ENCODE peak calls at places on chromosomes 4 and X, in eight cellular contexts. K, B, Y, C, X, P, J and S are unnamed samples.

GRCh38 chr4:76028242-76028859 is 5.1 kb upstream of the CXCL10 start:
- DNase-seq in K (no peak), B (no peak), Y (no peak), C (no peak), X (no peak), P (no peak), J (no peak), S (no peak)

GRCh38 chr4:56655209-56655626 is 25.9 kb downstream of the HOPX start:
- DNase-seq in K (peak), B (peak), Y (no peak), C (no peak), X (no peak), P (no peak), J (peak), S (peak)

GRCh38 chr4:27090406-27090805 is 229.8 kb downstream of the STIM2 start:
- DNase-seq in K (no peak), B (no peak), Y (no peak), C (no peak), X (no peak), P (no peak), J (no peak), S (no peak)

GRCh38 chrX:2552621-2553297 is 52.0 kb upstream of the DHRSX start:
- DNase-seq in K (no peak), B (no peak), Y (no peak), C (no peak), X (peak), P (no peak), J (no peak), S (no peak)

GRCh38 chr4:94613248-94613647 is 144.5 kb upstream of the BMPR1B start:
- DNase-seq in K (no peak), B (no peak), Y (no peak), C (no peak), X (no peak), P (no peak), J (no peak), S (no peak)

GRCh38 chrX:64975491-64975890 is 759 bp downstream of the ZC4H2 start:
- DNase-seq in K (no peak), B (peak), Y (peak), C (no peak), X (peak), P (no peak), J (peak), S (peak)

GRCh38 chr4:3201718-3202702 is 46.9 kb upstream of the MSANTD1 start:
- DNase-seq in K (peak), B (peak), Y (no peak), C (peak), X (no peak), P (peak), J (no peak), S (no peak)

GRCh38 chrX:120743266-120743665 is 113.4 kb upstream of the C1GALT1C1 start:
- DNase-seq in K (no peak), B (no peak), Y (no peak), C (no peak), X (no peak), P (no peak), J (no peak), S (no peak)

GRCh38 chr4:20487852-20488251 is 212.4 kb upstream of the PACRGL start:
- DNase-seq in K (no peak), B (no peak), Y (no peak), C (no peak), X (no peak), P (no peak), J (no peak), S (no peak)

GRCh38 chr4:82886145-82886942 is 4.6 kb downstream of the SEC31A start:
- DNase-seq in K (no peak), B (no peak), Y (no peak), C (no peak), X (no peak), P (no peak), J (no peak), S (no peak)

GRCh38 chr4:152644130-152644529 is 35.7 kb downstream of the TMEM154 start:
- DNase-seq in K (no peak), B (no peak), Y (no peak), C (no peak), X (no peak), P (no peak), J (peak), S (no peak)

GRCh38 chr4:152640058-152640921 is 39.5 kb downstream of the TMEM154 start:
- DNase-seq in K (no peak), B (no peak), Y (no peak), C (no peak), X (no peak), P (peak), J (peak), S (no peak)

GRCh38 chr4:152643153-152644035 is 36.4 kb downstream of the TMEM154 start:
- DNase-seq in K (no peak), B (peak), Y (peak), C (peak), X (no peak), P (no peak), J (no peak), S (no peak)
- TF ChIP-seq EP300 in K (no peak), B (no peak), Y (no peak), C (peak), X (no peak), P (no peak), J (no peak), S (no peak)

GRCh38 chr4:9762823-9763475 is 18.5 kb upstream of the DRD5 start:
- DNase-seq in K (no peak), B (peak), Y (peak), C (peak), X (peak), P (peak), J (peak), S (no peak)
- TF ChIP-seq EP300 in K (no peak), B (no peak), Y (no peak), C (no peak), X (no peak), P (no peak), J (no peak), S (no peak)

GRCh38 chr4:133188433-133189175 is 39.5 kb downstream of the PCDH10 start:
- DNase-seq in K (no peak), B (no peak), Y (no peak), C (no peak), X (no peak), P (no peak), J (no peak), S (no peak)

GRCh38 chr4:133186210-133186609 is 37.1 kb downstream of the PCDH10 start:
- DNase-seq in K (no peak), B (no peak), Y (no peak), C (no peak), X (no peak), P (no peak), J (no peak), S (no peak)

GRCh38 chr4:133186845-133187244 is 37.8 kb downstream of the PCDH10 start:
- DNase-seq in K (no peak), B (no peak), Y (no peak), C (no peak), X (no peak), P (no peak), J (no peak), S (no peak)

DNA sequence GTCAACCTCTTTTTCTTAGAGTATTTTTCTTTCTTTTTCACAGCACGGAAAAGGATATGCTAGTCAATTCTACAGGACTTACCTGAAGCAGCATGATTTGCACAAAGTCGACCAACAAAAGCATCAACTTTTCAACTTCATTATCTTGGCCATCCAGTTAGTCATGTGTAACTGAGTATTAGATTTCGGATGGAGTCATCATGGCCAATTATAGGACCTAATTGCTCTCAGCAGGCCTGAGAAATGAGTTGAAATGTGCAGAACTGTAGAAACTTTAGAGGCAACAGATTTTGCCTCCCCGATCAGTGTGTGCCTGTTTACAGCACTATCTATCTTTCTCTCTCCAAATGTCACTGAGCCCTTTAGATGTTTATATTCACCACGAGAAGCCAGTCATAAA is 41.0 kb downstream of the PCDH10 start:
- DNase-seq in K (no peak), B (no peak), Y (no peak), C (no peak), X (no peak), P (no peak), J (no peak), S (no peak)
- TF ChIP-seq EP300 in K (no peak), B (no peak), Y (no peak), C (no peak), X (no peak), P (no peak), J (no peak), S (no peak)

DNA sequence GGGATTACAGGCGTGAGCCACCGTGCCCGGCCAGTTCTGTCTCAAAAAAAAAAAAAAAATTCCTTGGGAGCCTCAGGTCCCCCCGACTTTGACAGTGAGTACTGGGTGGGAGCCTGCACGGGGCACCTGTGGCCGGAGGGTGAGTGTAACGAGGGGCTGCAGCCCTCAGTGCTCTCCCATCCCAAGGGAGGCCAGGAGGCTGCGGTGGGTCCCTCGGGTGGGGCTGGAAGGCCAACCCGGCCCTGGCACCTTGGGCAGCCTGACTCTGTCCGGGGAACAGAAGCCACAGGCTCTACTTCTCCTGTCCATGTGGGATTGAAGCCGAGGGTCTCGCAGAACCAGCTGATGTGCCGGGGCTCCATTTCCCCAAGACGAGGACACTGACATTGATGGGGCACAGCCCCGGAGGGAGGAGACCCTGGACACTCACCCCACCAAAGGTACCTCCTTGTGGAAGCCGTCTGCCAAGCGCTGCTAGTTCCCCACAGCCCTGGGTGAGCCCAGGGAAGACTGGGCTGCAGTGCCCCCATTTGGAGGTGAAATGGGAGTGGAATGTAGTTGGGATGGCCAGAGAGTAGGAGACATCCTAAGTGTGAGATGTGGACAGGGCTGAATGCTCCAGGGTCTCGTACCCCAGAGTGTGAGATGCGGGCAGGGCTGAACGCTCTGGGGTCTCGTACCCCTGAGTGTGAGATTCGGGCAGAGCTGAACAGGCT is 2.3 kb upstream of the SLC26A1 start:
- DNase-seq in K (no peak), B (no peak), Y (no peak), C (no peak), X (no peak), P (no peak), J (peak), S (no peak)
- TF ChIP-seq EP300 in K (no peak), B (no peak), Y (no peak), C (no peak), X (no peak), P (no peak), J (no peak), S (no peak)

GRCh38 chrX:119518371-119518770 is 46.8 kb downstream of the STEEP1 start:
- DNase-seq in K (no peak), B (no peak), Y (no peak), C (no peak), X (no peak), P (no peak), J (no peak), S (no peak)

GRCh38 chrX:119521246-119521645 is 44.0 kb downstream of the STEEP1 start:
- DNase-seq in K (no peak), B (no peak), Y (no peak), C (no peak), X (no peak), P (no peak), J (no peak), S (no peak)

GRCh38 chrX:119512145-119512800 is 44.0 kb downstream of the SLC25A5 start:
- DNase-seq in K (no peak), B (peak), Y (peak), C (no peak), X (peak), P (peak), J (peak), S (peak)

DNA sequence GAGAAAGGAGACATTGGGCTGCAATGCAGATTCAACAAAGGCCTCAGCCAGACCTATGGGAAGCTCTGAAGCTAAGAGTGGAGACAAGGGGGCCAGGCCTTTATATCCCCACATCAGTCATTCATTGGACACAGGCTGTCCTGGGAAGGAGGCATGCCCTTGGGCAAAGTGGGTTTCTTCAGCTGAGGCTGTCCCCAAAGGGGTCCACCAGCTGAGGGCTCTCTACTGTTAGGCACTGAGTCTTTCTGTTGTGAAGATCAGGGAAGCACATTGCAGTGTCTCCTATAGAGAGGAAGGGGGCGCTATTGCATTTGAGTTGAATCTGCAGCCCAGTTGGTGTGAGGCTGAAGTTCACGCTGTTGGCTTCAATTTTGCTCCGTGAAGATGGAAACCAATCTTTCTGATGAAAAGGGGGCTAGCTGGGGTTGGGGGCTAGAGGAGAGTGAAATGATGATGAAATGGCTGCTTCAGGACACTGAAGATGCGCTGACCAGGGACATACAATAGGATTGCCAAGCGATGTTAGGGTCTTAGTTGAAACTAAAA is 48.0 kb downstream of the SLC25A5 start:
- DNase-seq in K (no peak), B (peak), Y (peak), C (peak), X (peak), P (peak), J (peak), S (no peak)
- TF ChIP-seq EP300 in K (no peak), B (no peak), Y (no peak), C (no peak), X (no peak), P (no peak), J (no peak), S (no peak)

GRCh38 chr4:177119021-177119461 is 190.6 kb upstream of the NEIL3 start:
- DNase-seq in K (no peak), B (no peak), Y (no peak), C (no peak), X (no peak), P (no peak), J (no peak), S (no peak)
- TF ChIP-seq EP300 in K (no peak), B (no peak), Y (no peak), C (no peak), X (no peak), P (no peak), J (no peak), S (no peak)

DNA sequence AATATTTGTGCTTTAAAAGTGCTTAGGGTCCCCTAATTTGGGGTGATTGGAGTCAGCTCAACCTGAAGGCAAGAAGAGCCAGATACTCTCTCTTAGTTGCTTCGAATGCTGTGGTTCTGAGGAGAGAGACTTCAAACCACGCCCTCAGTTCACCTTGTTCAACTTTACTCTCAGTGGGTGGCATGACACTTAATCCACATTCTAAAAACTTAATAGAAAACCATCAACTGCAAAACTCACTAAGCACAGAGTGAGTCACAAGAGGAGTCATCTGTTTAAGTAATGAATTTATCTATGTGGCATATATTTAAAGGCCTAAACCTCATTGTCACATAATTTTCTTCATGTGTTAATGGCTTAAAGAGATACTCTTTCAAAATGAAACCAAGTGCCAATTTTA is 99.5 kb upstream of the SLC4A4 start:
- DNase-seq in K (no peak), B (no peak), Y (no peak), C (no peak), X (no peak), P (no peak), J (no peak), S (no peak)
- TF ChIP-seq EP300 in K (no peak), B (no peak), Y (no peak), C (no peak), X (no peak), P (no peak), J (no peak), S (no peak)

GRCh38 chr4:186557486-186557885 is 2.1 kb upstream of the MTNR1A start:
- DNase-seq in K (no peak), B (no peak), Y (no peak), C (no peak), X (no peak), P (no peak), J (no peak), S (no peak)
- TF ChIP-seq EP300 in K (no peak), B (no peak), Y (no peak), C (no peak), X (no peak), P (no peak), J (no peak), S (no peak)

GRCh38 chr4:102354671-102355454 is 9.6 kb upstream of the SLC39A8 start:
- DNase-seq in K (no peak), B (no peak), Y (no peak), C (no peak), X (no peak), P (no peak), J (no peak), S (no peak)

GRCh38 chr4:102356562-102357202 is 11.4 kb upstream of the SLC39A8 start:
- DNase-seq in K (no peak), B (peak), Y (no peak), C (no peak), X (no peak), P (no peak), J (no peak), S (no peak)

GRCh38 chr4:102363033-102363432 is 17.8 kb upstream of the SLC39A8 start:
- DNase-seq in K (no peak), B (peak), Y (no peak), C (no peak), X (no peak), P (no peak), J (no peak), S (no peak)

GRCh38 chr4:102355748-102356147 is 10.5 kb upstream of the SLC39A8 start:
- DNase-seq in K (no peak), B (no peak), Y (no peak), C (no peak), X (no peak), P (peak), J (no peak), S (no peak)

GRCh38 chr4:102358128-102358527 is 12.8 kb upstream of the SLC39A8 start:
- DNase-seq in K (no peak), B (no peak), Y (no peak), C (no peak), X (no peak), P (no peak), J (no peak), S (no peak)
- TF ChIP-seq EP300 in K (no peak), B (no peak), Y (no peak), C (no peak), X (no peak), P (no peak), J (no peak), S (no peak)